ENCODE peak calls at places on chromosomes 6 and 20, in ten cellular contexts. P is effector memory CD4-positive, alpha-beta T cell; R is OCI-LY7; E is A549; V is lower lobe of right lung; I is Peyer's patch; C is heart left ventricle; Y is pancreas; B is mesenchymal stem cell; U is cardiac fibroblast. N is an unnamed sample.

GRCh38 chr6:8182209-8182845 is 80.0 kb upstream of the EEF1E1 start:
- DNase-seq in P (no peak), R (no peak), E (no peak), V (no peak), I (no peak), C (no peak), Y (no peak), B (no peak), U (peak; percentile 34), N (no peak)

GRCh38 chr6:127547215-127547614 is 28.1 kb upstream of the MTCL3 start:
- DNase-seq in P (no peak), R (peak; percentile 3), E (no peak), V (no peak), I (no peak), C (no peak), Y (no peak), B (no peak), U (peak; percentile 12), N (no peak)

GRCh38 chr20:25447671-25448070 is 40.2 kb downstream of the GINS1 start:
- DNase-seq in P (no peak), R (no peak), E (no peak), V (no peak), I (no peak), C (no peak), Y (no peak), B (no peak), U (no peak), N (no peak)

GRCh38 chr20:25444556-25444955 is 37.1 kb downstream of the GINS1 start:
- DNase-seq in P (no peak), R (no peak), E (no peak), V (no peak), I (no peak), C (no peak), Y (no peak), B (no peak), U (no peak), N (no peak)

GRCh38 chr6:33822575-33823395 is 19.0 kb upstream of the MLN start:
- DNase-seq in P (no peak), R (peak; percentile 33), E (peak; percentile 72), V (peak; percentile 14), I (no peak), C (no peak), Y (no peak), B (peak; percentile 28), U (peak; percentile 14), N (no peak)

GRCh38 chr20:41046716-41047115 is 18.1 kb downstream of the TOP1 start:
- DNase-seq in P (no peak), R (no peak), E (no peak), V (no peak), I (no peak), C (no peak), Y (no peak), B (peak; percentile 52), U (peak; percentile 22), N (peak; percentile 55)

GRCh38 chr6:30727920-30728605 is 7.9 kb downstream of the TUBB start:
- DNase-seq in P (no peak), R (peak; percentile 31), E (no peak), V (no peak), I (no peak), C (no peak), Y (no peak), B (peak; percentile 70), U (peak; percentile 72), N (no peak)

GRCh38 chr6:53944538-53944937 is 149.7 kb downstream of the LRRC1 start:
- DNase-seq in P (no peak), R (no peak), E (no peak), V (no peak), I (no peak), C (no peak), Y (no peak), B (no peak), U (peak; percentile 34), N (no peak)

GRCh38 chr20:35953411-35954199 is 697 bp downstream of the SCAND1 start:
- DNase-seq in P (peak; percentile 61), R (peak; percentile 86), E (peak; percentile 25), V (peak; percentile 76), I (peak; percentile 76), C (peak; percentile 41), Y (peak; percentile 68), B (no peak), U (peak; percentile 48), N (peak; percentile 19)

GRCh38 chr6:3209114-3210023 is 18.1 kb downstream of the TUBB2B start:
- DNase-seq in P (no peak), R (peak; percentile 42), E (peak; percentile 84), V (no peak), I (peak; percentile 64), C (no peak), Y (no peak), B (peak; percentile 96), U (peak; percentile 93), N (peak; percentile 99)

GRCh38 chr6:3206339-3207015 is 21.0 kb downstream of the TUBB2B start:
- DNase-seq in P (no peak), R (no peak), E (no peak), V (no peak), I (no peak), C (no peak), Y (no peak), B (no peak), U (no peak), N (no peak)

GRCh38 chr6:3208775-3209113 is 18.7 kb downstream of the TUBB2B start:
- DNase-seq in P (no peak), R (no peak), E (no peak), V (no peak), I (no peak), C (no peak), Y (no peak), B (no peak), U (no peak), N (peak; percentile 10)

GRCh38 chr6:3210024-3210610 is 17.3 kb downstream of the TUBB2B start:
- DNase-seq in P (no peak), R (no peak), E (no peak), V (no peak), I (no peak), C (no peak), Y (no peak), B (no peak), U (no peak), N (no peak)

GRCh38 chr6:3208096-3208774 is 19.2 kb downstream of the TUBB2B start:
- DNase-seq in P (no peak), R (no peak), E (no peak), V (no peak), I (no peak), C (no peak), Y (no peak), B (peak; percentile 58), U (peak; percentile 95), N (peak; percentile 91)
- H3K4me3 ChIP-seq in P (no peak overlapping the region), R (no peak overlapping the region), E (no peak overlapping the region), V (no peak overlapping the region), I (no peak overlapping the region), C (no peak overlapping the region), Y (no peak overlapping the region), B (peak overlapping the region; percentile 52), U (no peak overlapping the region), N (no peak overlapping the region)

GRCh38 chr20:62816879-62817873 is at the start of gene COL9A3:
- DNase-seq in P (no peak), R (no peak), E (no peak), V (no peak), I (no peak), C (no peak), Y (no peak), B (no peak), U (no peak), N (no peak)
- H3K4me3 ChIP-seq in P (peak within 1 kb of the TSS; percentile 35), R (no peak within 1 kb of the TSS), E (peak within 1 kb of the TSS; percentile 40), V (peak within 1 kb of the TSS; percentile 29), I (no peak within 1 kb of the TSS), C (peak within 1 kb of the TSS; percentile 40), Y (peak within 1 kb of the TSS; percentile 12), B (peak within 1 kb of the TSS; percentile 33), U (no peak within 1 kb of the TSS), N (no peak within 1 kb of the TSS)

DNA sequence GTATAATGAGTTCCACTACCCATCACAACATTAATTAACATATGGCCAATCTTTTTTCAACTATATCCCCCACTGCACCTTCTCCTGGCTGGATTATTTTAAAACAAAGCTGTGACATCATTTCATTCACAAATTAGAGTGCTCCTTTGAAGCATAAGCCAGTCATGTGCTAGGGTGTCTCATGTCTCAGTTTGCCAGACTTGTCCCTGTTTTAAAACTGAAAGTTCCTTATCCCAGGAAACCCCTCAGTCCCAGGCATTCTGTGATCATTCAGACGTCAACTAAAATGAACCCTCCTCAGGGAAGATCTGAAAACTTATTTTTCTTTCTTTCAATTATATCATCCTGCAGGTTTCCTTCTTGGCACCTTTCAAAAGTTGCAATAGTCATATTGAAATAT is 29.3 kb upstream of the LOC128125822 start:
- DNase-seq in P (no peak), R (no peak), E (no peak), V (no peak), I (no peak), C (no peak), Y (no peak), B (no peak), U (no peak), N (no peak)
- H3K4me3 ChIP-seq in P (no peak overlapping the region), R (no peak overlapping the region), E (no peak overlapping the region), V (no peak overlapping the region), I (no peak overlapping the region), C (no peak overlapping the region), Y (no peak overlapping the region), B (no peak overlapping the region), U (no peak overlapping the region), N (no peak overlapping the region)

DNA sequence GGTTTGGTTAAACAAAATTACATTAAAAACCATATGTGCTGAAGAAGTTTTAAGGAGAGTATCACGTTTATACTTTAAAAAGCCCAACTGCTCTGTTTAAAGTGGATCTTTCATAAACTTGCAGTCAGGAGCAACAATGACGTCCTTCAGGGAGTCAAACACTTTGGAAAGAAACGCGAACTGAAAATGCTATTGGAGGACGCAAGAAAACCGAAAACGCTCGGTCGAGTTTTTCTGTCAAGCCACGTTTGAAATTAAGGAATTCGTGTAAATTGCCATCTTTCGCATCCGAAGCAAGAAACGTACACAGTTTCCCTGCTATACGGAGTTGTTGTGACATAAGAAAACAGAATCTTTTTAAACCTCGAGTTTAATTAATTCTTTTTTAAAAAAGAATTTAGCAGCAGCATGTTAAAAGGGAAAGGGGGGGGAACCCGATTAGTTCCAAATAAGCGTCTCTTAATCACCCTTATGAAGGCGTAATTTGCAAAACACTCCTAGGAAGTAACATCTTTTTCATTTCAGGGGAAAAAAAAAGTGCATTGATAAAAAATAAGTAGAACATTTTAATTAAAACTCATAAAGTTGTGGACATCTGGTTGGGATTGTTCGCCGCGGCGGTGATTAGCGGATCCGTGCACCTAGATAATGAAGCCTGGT is 295.3 kb downstream of the TFAP2C start:
- DNase-seq in P (no peak), R (no peak), E (no peak), V (no peak), I (no peak), C (no peak), Y (no peak), B (no peak), U (no peak), N (no peak)
- H3K4me3 ChIP-seq in P (no peak overlapping the region), R (no peak overlapping the region), E (no peak overlapping the region), V (no peak overlapping the region), I (no peak overlapping the region), C (no peak overlapping the region), Y (no peak overlapping the region), B (no peak overlapping the region), U (no peak overlapping the region), N (no peak overlapping the region)

DNA sequence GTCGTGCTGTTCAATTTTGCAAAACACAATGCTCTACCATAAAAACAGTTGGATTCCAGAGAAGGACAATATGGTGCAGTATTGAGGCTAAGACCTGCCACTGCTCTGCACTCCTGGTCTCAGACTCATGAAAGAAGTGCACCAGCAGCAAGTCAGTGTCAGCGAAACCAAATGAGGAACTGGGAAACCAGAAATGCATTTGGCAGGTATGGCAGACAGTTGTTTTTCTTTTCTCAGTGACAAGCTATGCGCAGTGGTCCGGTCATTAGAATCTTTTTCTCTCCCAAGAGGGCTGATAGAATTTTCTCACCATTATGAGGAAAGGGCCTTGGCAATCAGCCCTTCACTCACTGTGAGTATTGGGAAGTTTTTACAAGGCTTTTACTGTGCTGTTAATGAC is 158.5 kb downstream of the DOK5 start:
- DNase-seq in P (no peak), R (peak; percentile 8), E (no peak), V (no peak), I (no peak), C (no peak), Y (no peak), B (no peak), U (no peak), N (no peak)
- H3K4me3 ChIP-seq in P (no peak overlapping the region), R (no peak overlapping the region), E (no peak overlapping the region), V (no peak overlapping the region), I (no peak overlapping the region), C (no peak overlapping the region), Y (no peak overlapping the region), B (no peak overlapping the region), U (no peak overlapping the region), N (no peak overlapping the region)

N was measured in bronchial epithelial cell.